ENCODE peak calls at places on chromosome 12, in ten cellular contexts. H is endothelial cell of umbilical vein, P is fibroblast of mammary gland, A is AG10803, X is GM12878, E is cardiac fibroblast, K is GM10248, Z is tibial artery, Y is Peyer's patch, B is transverse colon. R is an unnamed sample.

GRCh38 chr12:68482660-68483059 is 128.0 kb upstream of the RAP1B start:
- DNase-seq in H (no peak), P (no peak), A (no peak), X (peak; percentile 89), E (no peak), K (peak; percentile 45), Z (no peak), Y (no peak), B (peak; percentile 52), R (no peak)

GRCh38 chr12:108143144-108143543 is 14.1 kb downstream of the WSCD2 start:
- DNase-seq in H (no peak), P (no peak), A (no peak), X (no peak), E (no peak), K (no peak), Z (no peak), Y (no peak), B (no peak), R (no peak)

GRCh38 chr12:77062846-77063461 is 2.4 kb downstream of the E2F7 start:
- DNase-seq in H (peak; percentile 70), P (no peak), A (no peak), X (peak; percentile 64), E (peak; percentile 75), K (peak; percentile 46), Z (no peak), Y (no peak), B (no peak), R (no peak)

GRCh38 chr12:128644664-128645296 is 179.0 kb downstream of the SLC15A4 start:
- DNase-seq in H (no peak), P (no peak), A (no peak), X (no peak), E (no peak), K (peak; percentile 48), Z (no peak), Y (peak; percentile 32), B (peak; percentile 83), R (no peak)

GRCh38 chr12:105783983-105784947 is 354.5 kb downstream of the NUAK1 start:
- DNase-seq in H (no peak), P (no peak), A (no peak), X (peak; percentile 34), E (no peak), K (peak; percentile 17), Z (no peak), Y (no peak), B (no peak), R (no peak)

GRCh38 chr12:87820524-87821194 is 208.5 kb downstream of the C12orf50 start:
- DNase-seq in H (no peak), P (peak; percentile 43), A (no peak), X (no peak), E (peak; percentile 46), K (no peak), Z (no peak), Y (no peak), B (no peak), R (no peak)

GRCh38 chr12:94545937-94546771 is 86.5 kb upstream of the CEP83 start:
- DNase-seq in H (peak; percentile 76), P (peak; percentile 77), A (peak; percentile 47), X (peak; percentile 19), E (peak; percentile 80), K (peak; percentile 60), Z (no peak), Y (no peak), B (peak; percentile 65), R (no peak)

GRCh38 chr12:53298154-53298553 is 1.3 kb upstream of the MYG1 start:
- DNase-seq in H (peak; percentile 42), P (peak; percentile 92), A (peak; percentile 97), X (no peak), E (peak; percentile 92), K (no peak), Z (no peak), Y (no peak), B (no peak), R (no peak)

GRCh38 chr12:122888232-122888752 is 7.6 kb downstream of the VPS37B start:
- DNase-seq in H (peak; percentile 96), P (peak; percentile 63), A (peak; percentile 54), X (no peak), E (peak; percentile 80), K (peak; percentile 54), Z (no peak), Y (peak; percentile 68), B (peak; percentile 78), R (no peak)

GRCh38 chr12:129984097-129984496 is 80.3 kb upstream of the TMEM132D start:
- DNase-seq in H (no peak), P (no peak), A (no peak), X (no peak), E (no peak), K (no peak), Z (no peak), Y (no peak), B (no peak), R (no peak)

GRCh38 chr12:111570090-111570961 is 28.8 kb downstream of the ATXN2 start:
- DNase-seq in H (peak; percentile 69), P (peak; percentile 77), A (peak; percentile 84), X (no peak), E (peak; percentile 83), K (no peak), Z (no peak), Y (no peak), B (no peak), R (no peak)

GRCh38 chr12:105641742-105642141 is 311.3 kb downstream of the C12orf75 start:
- DNase-seq in H (no peak), P (no peak), A (peak; percentile 62), X (no peak), E (no peak), K (no peak), Z (no peak), Y (no peak), B (no peak), R (no peak)

GRCh38 chr12:118332511-118332910 is 40.2 kb downstream of the TAOK3 start:
- DNase-seq in H (no peak), P (peak; percentile 69), A (no peak), X (no peak), E (no peak), K (no peak), Z (no peak), Y (no peak), B (no peak), R (no peak)

GRCh38 chr12:1054103-1054838 is 63.2 kb downstream of the ERC1 start:
- DNase-seq in H (no peak), P (no peak), A (no peak), X (no peak), E (peak; percentile 33), K (no peak), Z (no peak), Y (no peak), B (no peak), R (no peak)

GRCh38 chr12:91367234-91367849 is 184.7 kb upstream of the DCN start:
- DNase-seq in H (peak; percentile 24), P (peak; percentile 37), A (peak; percentile 29), X (no peak), E (peak; percentile 45), K (peak; percentile 9), Z (no peak), Y (no peak), B (no peak), R (no peak)
- TF ChIP-seq CTCF in H (peak; percentile 20), P (peak; percentile 59), A (peak; percentile 66), X (peak; percentile 40), E (peak; percentile 45), K (peak; percentile 28), Z (peak; percentile 17), Y (no peak), B (no peak), R (no peak)

DNA sequence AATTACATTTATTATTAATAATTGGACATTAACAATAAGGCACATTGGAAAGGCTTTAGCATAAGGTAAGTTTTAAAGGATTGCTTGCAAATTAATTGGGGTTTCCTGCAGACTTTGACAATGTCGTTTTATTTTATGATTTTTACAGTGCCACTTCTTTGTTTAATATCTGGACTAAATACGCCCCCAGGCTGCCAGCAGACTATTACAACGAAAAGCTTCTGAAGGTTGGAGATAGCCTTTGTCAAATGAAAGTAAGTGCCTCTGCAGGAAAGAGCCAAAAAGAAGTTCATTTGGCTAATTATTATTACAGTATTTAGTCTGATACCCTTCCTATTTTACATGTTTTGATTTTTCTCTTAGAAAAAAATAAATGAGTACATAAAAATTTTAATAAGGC is 11.3 kb downstream of the CFAP54 start:
- DNase-seq in H (no peak), P (peak; percentile 53), A (peak; percentile 37), X (no peak), E (peak; percentile 68), K (no peak), Z (no peak), Y (no peak), B (no peak), R (no peak)
- TF ChIP-seq CTCF in H (peak; percentile 22), P (peak; percentile 38), A (peak; percentile 40), X (peak; percentile 1), E (peak; percentile 25), K (peak; percentile 16), Z (no peak), Y (no peak), B (no peak), R (no peak)

DNA sequence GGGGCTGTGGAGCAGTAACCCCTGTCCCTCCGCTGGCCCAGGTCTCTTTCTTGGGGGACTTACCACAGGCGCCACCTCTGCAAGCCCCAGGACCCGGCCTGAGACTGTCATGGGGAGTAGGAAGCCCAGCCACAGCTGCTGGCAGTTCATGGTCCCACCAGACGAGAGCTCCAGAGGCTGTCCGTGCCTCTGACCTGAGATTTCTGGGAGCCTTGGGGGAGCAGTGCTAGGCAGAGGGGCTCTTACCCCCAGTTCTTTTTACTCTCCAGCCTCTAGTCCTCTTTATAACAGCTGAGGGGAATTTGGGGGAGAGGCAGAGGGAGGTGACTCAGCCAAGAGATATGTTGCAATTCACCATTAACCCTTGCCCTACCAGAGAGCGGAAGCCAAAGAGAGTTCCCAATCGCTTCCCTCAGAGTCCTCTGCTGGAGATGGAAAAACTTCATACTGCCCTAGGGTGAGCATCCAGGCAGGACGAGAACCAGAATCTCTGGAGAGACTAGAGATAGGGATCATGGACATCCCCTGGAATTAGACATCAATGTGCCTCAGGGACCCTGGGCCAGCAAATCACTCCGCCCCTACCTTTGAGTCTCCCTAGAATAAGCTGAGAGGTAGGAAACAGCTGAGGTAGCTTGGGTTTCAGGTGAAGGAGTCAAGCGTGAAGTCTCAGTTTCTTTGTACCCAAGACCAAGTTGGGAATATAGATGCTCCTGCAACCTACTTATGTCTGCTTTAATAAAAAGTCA is at the start of gene MMP19:
- DNase-seq in H (no peak), P (peak; percentile 88), A (peak; percentile 79), X (no peak), E (peak; percentile 89), K (no peak), Z (no peak), Y (no peak), B (no peak), R (peak; percentile 29)
- TF ChIP-seq CTCF in H (no peak), P (no peak), A (peak; percentile 7), X (no peak), E (peak; percentile 4), K (no peak), Z (no peak), Y (no peak), B (no peak), R (no peak)

DNA sequence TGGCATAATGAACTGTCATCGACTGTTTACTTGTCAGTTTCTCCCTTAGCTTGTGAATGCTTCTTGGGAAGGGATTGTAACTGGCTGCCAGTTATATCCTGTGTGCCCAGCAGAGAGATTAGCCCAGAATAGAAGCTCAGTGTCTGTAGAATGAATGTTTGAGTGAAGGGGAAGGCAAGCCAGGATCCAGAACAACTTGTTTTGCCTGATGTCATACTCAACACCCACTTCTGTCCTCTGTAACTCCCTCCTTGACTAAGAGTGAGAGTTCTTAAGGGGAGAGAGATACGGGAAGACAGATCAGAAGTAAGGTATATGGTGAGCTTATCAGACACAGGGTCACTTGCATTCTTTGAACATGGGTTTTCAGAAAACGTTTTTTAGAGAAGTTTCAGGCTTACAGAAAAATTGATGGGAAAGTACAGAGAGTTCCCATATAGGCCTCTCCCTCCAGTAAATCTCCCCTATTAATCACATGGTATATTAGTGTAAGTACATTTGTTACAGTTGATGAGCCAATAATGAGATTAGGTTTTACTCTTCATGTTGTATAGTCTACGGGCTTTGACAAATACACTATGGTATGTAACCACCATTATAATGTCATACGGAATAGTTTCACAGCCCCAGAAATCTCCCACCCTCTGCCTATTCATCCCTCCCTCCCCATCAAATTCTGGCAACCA is 5.6 kb upstream of the SPPL3 start:
- DNase-seq in H (no peak), P (no peak), A (no peak), X (no peak), E (no peak), K (no peak), Z (no peak), Y (no peak), B (no peak), R (no peak)
- TF ChIP-seq CTCF in H (no peak), P (no peak), A (no peak), X (no peak), E (no peak), K (no peak), Z (no peak), Y (no peak), B (no peak), R (no peak)